ENCODE peak calls at places on chromosomes 4 and X, in nine cellular contexts. A is heart left ventricle; B is psoas muscle; U is transverse colon; W is GM23338; E is pancreas; I is CD4-positive, alpha-beta T cell; Z is adrenal gland; C is CD8-positive, alpha-beta T cell. S is an unnamed sample.

GRCh38 chr4:45795165-45795564 is 328.7 kb downstream of the GABRG1 start:
- DNase-seq in A (no peak), B (no peak), U (no peak), W (no peak), E (no peak), I (no peak), Z (peak), C (no peak), S (peak)

GRCh38 chr4:146590801-146591200 is 47.9 kb upstream of the POU4F2 start:
- DNase-seq in A (no peak), B (no peak), U (no peak), W (no peak), E (no peak), I (no peak), Z (no peak), C (no peak), S (no peak)

GRCh38 chrX:17986977-17987376 is 125.9 kb upstream of the RAI2 start:
- DNase-seq in A (no peak), B (no peak), U (no peak), W (no peak), E (no peak), I (no peak), Z (no peak), C (no peak), S (no peak)

GRCh38 chrX:136183175-136183574 is 35.8 kb downstream of the FHL1 start:
- DNase-seq in A (no peak), B (no peak), U (no peak), W (no peak), E (no peak), I (no peak), Z (no peak), C (no peak), S (no peak)

GRCh38 chr4:48944659-48945290 is 38.2 kb upstream of the OCIAD2 start:
- DNase-seq in A (no peak), B (no peak), U (peak), W (peak), E (no peak), I (no peak), Z (peak), C (peak), S (no peak)

GRCh38 chrX:71298119-71298518 is 3.4 kb upstream of the ITGB1BP2 start:
- DNase-seq in A (no peak), B (no peak), U (no peak), W (no peak), E (no peak), I (no peak), Z (peak), C (no peak), S (no peak)

GRCh38 chr4:95107635-95108034 is 349.9 kb downstream of the BMPR1B start:
- DNase-seq in A (no peak), B (no peak), U (no peak), W (no peak), E (no peak), I (no peak), Z (peak), C (no peak), S (no peak)

GRCh38 chr4:108270466-108271450 is 102.0 kb upstream of the LEF1 start:
- DNase-seq in A (no peak), B (no peak), U (no peak), W (no peak), E (no peak), I (no peak), Z (no peak), C (no peak), S (no peak)

GRCh38 chrX:97704881-97705280 is 821.2 kb downstream of the RPA4 start:
- DNase-seq in A (no peak), B (no peak), U (no peak), W (no peak), E (no peak), I (no peak), Z (no peak), C (no peak), S (no peak)

GRCh38 chr4:73653695-73654106 is 33.5 kb upstream of the RASSF6 start:
- DNase-seq in A (no peak), B (no peak), U (peak), W (peak), E (no peak), I (no peak), Z (peak), C (no peak), S (peak)

GRCh38 chr4:165563851-165564250 is 185.0 kb downstream of the CPE start:
- DNase-seq in A (no peak), B (no peak), U (no peak), W (no peak), E (no peak), I (no peak), Z (no peak), C (no peak), S (no peak)

GRCh38 chr4:72558655-72559054 is 10.4 kb downstream of the ADAMTS3 start:
- DNase-seq in A (no peak), B (no peak), U (no peak), W (no peak), E (no peak), I (no peak), Z (no peak), C (no peak), S (no peak)

GRCh38 chrX:46551494-46552128 is 6.4 kb upstream of the ZNF674 start:
- DNase-seq in A (no peak), B (no peak), U (no peak), W (peak), E (no peak), I (no peak), Z (no peak), C (no peak), S (no peak)

GRCh38 chrX:131778269-131779218 is 234.7 kb downstream of the OR13H1 start:
- DNase-seq in A (peak), B (peak), U (peak), W (no peak), E (no peak), I (no peak), Z (peak), C (no peak), S (no peak)

GRCh38 chr4:73451404-73451803 is 15.4 kb downstream of the AFP start:
- DNase-seq in A (peak), B (no peak), U (no peak), W (peak), E (no peak), I (no peak), Z (no peak), C (no peak), S (no peak)

GRCh38 chrX:3184176-3184930 is 143.1 kb downstream of the ARSF start:
- DNase-seq in A (no peak), B (no peak), U (no peak), W (no peak), E (no peak), I (no peak), Z (no peak), C (no peak), S (no peak)

GRCh38 chr4:157741642-157742041 is 431.2 kb downstream of the GASK1B start:
- DNase-seq in A (no peak), B (no peak), U (no peak), W (no peak), E (no peak), I (no peak), Z (no peak), C (no peak), S (no peak)

GRCh38 chrX:104854790-104855340 is 288.9 kb downstream of the IL1RAPL2 start:
- DNase-seq in A (no peak), B (no peak), U (no peak), W (no peak), E (no peak), I (no peak), Z (no peak), C (no peak), S (no peak)

GRCh38 chr4:62717144-62717543 is 1517.0 kb downstream of the ADGRL3 start:
- DNase-seq in A (no peak), B (no peak), U (no peak), W (no peak), E (no peak), I (no peak), Z (no peak), C (no peak), S (no peak)

GRCh38 chr4:146340798-146341197 is 126.5 kb downstream of the REELD1 start:
- DNase-seq in A (no peak), B (no peak), U (no peak), W (peak), E (no peak), I (no peak), Z (no peak), C (no peak), S (no peak)

GRCh38 chrX:15072880-15073279 is 197.0 kb downstream of the ASB9 start:
- DNase-seq in A (no peak), B (no peak), U (no peak), W (no peak), E (no peak), I (no peak), Z (no peak), C (no peak), S (no peak)

GRCh38 chr4:3199661-3200422 is 49.1 kb upstream of the MSANTD1 start:
- DNase-seq in A (no peak), B (peak), U (no peak), W (no peak), E (no peak), I (no peak), Z (no peak), C (no peak), S (no peak)

GRCh38 chr4:4712800-4713528 is 146.5 kb upstream of the MSX1 start:
- DNase-seq in A (no peak), B (no peak), U (no peak), W (peak), E (no peak), I (no peak), Z (no peak), C (no peak), S (no peak)

GRCh38 chr4:78360466-78360865 is 191.1 kb upstream of the ANXA3 start:
- DNase-seq in A (no peak), B (no peak), U (no peak), W (peak), E (no peak), I (no peak), Z (no peak), C (no peak), S (no peak)

GRCh38 chr4:1355378-1355777 is 8.4 kb downstream of the UVSSA start:
- DNase-seq in A (no peak), B (peak), U (no peak), W (no peak), E (no peak), I (no peak), Z (no peak), C (no peak), S (no peak)

GRCh38 chr4:110475881-110476818 is at the start of gene ENPEP:
- DNase-seq in A (peak), B (peak), U (peak), W (peak), E (peak), I (no peak), Z (no peak), C (no peak), S (no peak)

GRCh38 chr4:185011408-185011807 is 6.9 kb upstream of the HELT start:
- DNase-seq in A (no peak), B (no peak), U (no peak), W (peak), E (no peak), I (no peak), Z (no peak), C (peak), S (no peak)

GRCh38 chrX:34656842-34657780 is at the start of gene TMEM47:
- DNase-seq in A (peak), B (peak), U (peak), W (peak), E (peak), I (no peak), Z (peak), C (no peak), S (peak)

GRCh38 chrX:124981420-124981819 is 338.3 kb upstream of the TEX13C start:
- DNase-seq in A (no peak), B (no peak), U (no peak), W (no peak), E (no peak), I (no peak), Z (no peak), C (no peak), S (no peak)

GRCh38 chr4:39464886-39465501 is 6.1 kb downstream of the LIAS start:
- DNase-seq in A (no peak), B (no peak), U (no peak), W (no peak), E (no peak), I (no peak), Z (no peak), C (no peak), S (no peak)

GRCh38 chr4:139247656-139248238 is 32.3 kb downstream of the MGARP start:
- DNase-seq in A (no peak), B (no peak), U (no peak), W (no peak), E (no peak), I (no peak), Z (no peak), C (no peak), S (no peak)
- H3K27ac ChIP-seq in A (no peak), B (peak), U (no peak), W (no peak), E (no peak), I (no peak), Z (no peak), C (no peak), S (no peak)

GRCh38 chrX:55451125-55451524 is 802 bp upstream of the MAGEH1 start:
- DNase-seq in A (no peak), B (no peak), U (no peak), W (no peak), E (no peak), I (no peak), Z (no peak), C (no peak), S (no peak)
- H3K27ac ChIP-seq in A (peak), B (peak), U (no peak), W (no peak), E (no peak), I (no peak), Z (no peak), C (no peak), S (no peak)

DNA sequence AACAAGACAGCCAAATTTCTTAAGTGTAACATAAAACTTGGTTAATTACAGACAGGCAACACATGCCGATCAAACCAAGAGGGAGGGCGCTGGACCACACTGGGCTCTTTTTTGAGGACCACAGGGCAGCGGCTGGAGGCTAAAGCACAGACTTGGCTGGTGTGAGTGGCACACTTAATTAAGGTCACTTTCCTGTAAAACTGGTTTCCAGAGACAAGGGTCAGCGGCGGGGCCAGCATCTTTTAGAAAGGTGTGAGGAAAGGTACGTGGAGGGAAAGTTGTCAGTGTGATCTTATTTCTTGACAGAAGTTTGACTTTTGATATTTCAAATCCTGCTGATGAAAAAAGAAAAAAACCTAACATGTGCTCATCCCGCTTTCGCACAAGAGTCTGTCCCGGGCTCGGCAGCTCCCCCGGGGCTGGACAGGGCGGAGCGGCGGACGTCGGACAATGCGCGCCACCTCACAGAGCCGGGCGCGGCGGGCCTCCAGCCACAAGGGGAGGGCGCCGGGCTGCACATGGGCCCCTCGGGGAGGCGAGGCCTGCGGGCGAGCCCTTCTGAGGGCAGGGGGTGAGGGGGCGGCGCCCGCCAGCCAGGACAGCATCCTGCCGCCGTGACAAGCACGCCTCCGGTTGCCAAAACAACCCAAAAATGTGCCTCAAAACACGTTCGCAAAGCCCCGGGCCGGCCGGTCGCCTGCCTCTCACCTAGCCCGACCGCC is 658 bp upstream of the HSPA4L start:
- DNase-seq in A (peak), B (peak), U (peak), W (peak), E (peak), I (no peak), Z (peak), C (no peak), S (peak)
- H3K27ac ChIP-seq in A (peak), B (peak), U (peak), W (no peak), E (peak), I (no peak), Z (peak), C (no peak), S (peak)

GRCh38 chrX:56802921-56803848 is 74.1 kb downstream of the NBDY start:
- DNase-seq in A (peak), B (peak), U (peak), W (peak), E (peak), I (peak), Z (peak), C (peak), S (peak)
- H3K27ac ChIP-seq in A (peak), B (peak), U (peak), W (peak), E (peak), I (no peak), Z (no peak), C (no peak), S (peak)

GRCh38 chrX:68827848-68828562 is 816 bp upstream of the EFNB1 start:
- DNase-seq in A (peak), B (peak), U (peak), W (peak), E (peak), I (peak), Z (peak), C (peak), S (peak)
- H3K27ac ChIP-seq in A (peak), B (peak), U (peak), W (no peak), E (peak), I (no peak), Z (no peak), C (peak), S (peak)

GRCh38 chrX:40003982-40004535 is 93.7 kb downstream of the BCOR start:
- DNase-seq in A (no peak), B (no peak), U (no peak), W (peak), E (no peak), I (no peak), Z (no peak), C (no peak), S (no peak)
- H3K27ac ChIP-seq in A (no peak), B (no peak), U (no peak), W (no peak), E (no peak), I (no peak), Z (no peak), C (no peak), S (no peak)

GRCh38 chrX:75154871-75155270 is 1.2 kb downstream of the ABCB7 start:
- DNase-seq in A (no peak), B (no peak), U (no peak), W (no peak), E (no peak), I (no peak), Z (no peak), C (no peak), S (no peak)

GRCh38 chrX:75156537-75156945 is 458 bp upstream of the ABCB7 start:
- DNase-seq in A (no peak), B (no peak), U (no peak), W (peak), E (no peak), I (no peak), Z (no peak), C (no peak), S (peak)

GRCh38 chrX:75155830-75156525 is at the start of gene ABCB7:
- DNase-seq in A (peak), B (peak), U (peak), W (peak), E (peak), I (peak), Z (peak), C (peak), S (peak)

GRCh38 chrX:75158054-75158453 is 2.0 kb upstream of the ABCB7 start:
- DNase-seq in A (no peak), B (no peak), U (no peak), W (no peak), E (no peak), I (no peak), Z (no peak), C (no peak), S (no peak)

DNA sequence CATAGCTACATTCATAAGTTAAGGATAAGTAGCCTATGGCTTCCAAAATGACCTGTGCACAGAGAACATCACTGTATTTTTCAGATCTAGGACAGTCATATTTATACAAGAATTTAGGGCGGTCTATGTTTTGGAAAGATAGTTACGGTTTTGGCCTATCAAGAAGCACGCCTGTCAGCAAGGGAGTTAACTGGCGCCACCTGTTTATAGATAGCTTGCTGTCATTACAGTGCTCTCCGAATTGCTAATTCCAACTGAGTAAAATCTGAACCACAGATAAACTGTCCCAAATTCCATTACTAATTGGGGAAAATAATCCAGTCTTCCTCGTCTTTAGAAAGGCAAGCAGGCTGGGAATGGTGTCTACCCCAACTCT is 641 bp downstream of the ABCB7 start:
- DNase-seq in A (no peak), B (no peak), U (no peak), W (peak), E (no peak), I (no peak), Z (no peak), C (no peak), S (no peak)
- H3K27ac ChIP-seq in A (peak), B (peak), U (peak), W (peak), E (no peak), I (no peak), Z (no peak), C (peak), S (no peak)

DNA sequence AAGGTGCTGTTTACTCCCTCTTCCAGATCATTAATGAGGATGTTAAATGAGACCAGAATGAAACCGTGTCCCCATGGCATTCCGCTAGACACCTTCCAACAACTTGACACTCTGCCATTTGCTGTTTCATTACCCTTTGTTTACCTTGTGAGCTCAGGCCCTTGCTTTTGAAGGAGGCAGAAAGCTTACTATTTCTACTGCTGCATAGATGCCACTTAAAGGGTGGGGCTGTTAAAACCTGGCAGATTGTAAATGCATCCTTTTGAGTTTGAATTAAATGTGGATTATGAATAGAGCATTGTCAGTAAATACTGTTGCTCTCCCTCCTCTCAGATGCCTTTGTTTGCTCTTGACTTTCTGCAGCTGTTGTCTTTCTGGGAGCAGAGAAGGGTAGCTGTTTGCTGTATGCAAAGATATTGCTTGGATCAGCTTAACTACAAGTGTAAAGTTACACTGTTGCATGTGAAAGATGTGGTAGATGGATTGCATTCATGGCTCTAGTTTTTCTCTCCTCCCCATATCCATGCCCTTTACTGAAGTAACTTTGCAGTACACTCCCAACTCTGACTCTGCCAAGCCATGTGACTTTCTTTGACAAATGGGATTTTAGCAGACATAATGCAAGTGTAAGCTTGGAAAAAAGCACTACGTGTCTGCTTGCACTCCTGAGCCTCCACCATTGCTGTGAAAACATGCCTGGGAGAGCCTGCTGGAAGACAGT is 75.0 kb upstream of the DHX15 start:
- DNase-seq in A (no peak), B (no peak), U (no peak), W (peak), E (no peak), I (no peak), Z (no peak), C (no peak), S (no peak)
- H3K27ac ChIP-seq in A (no peak), B (no peak), U (peak), W (peak), E (no peak), I (no peak), Z (no peak), C (no peak), S (no peak)

GRCh38 chr4:30716671-30717207 is 3.4 kb upstream of the PCDH7 start:
- DNase-seq in A (no peak), B (no peak), U (no peak), W (peak), E (no peak), I (no peak), Z (no peak), C (no peak), S (peak)
- H3K27ac ChIP-seq in A (peak), B (no peak), U (peak), W (no peak), E (no peak), I (no peak), Z (no peak), C (no peak), S (peak)